ENCODE peak calls at places on chromosomes 4 and X, in five cellular contexts. P is pancreas; B is CD8-positive, alpha-beta memory T cell; M is PC-9; A is lung. J is an unnamed sample.

GRCh38 chr4:7904942-7905341 is 34.7 kb downstream of the AFAP1 start:
- DNase-seq in P (no peak), B (no peak), M (no peak), A (no peak), J (no peak)

GRCh38 chr4:108166038-108166437 is 2.7 kb downstream of the LEF1 start:
- DNase-seq in P (no peak), B (peak; percentile 40), M (no peak), A (no peak), J (no peak)

GRCh38 chrX:16946361-16946964 is at the start of gene REPS2:
- DNase-seq in P (peak; percentile 94), B (peak; percentile 62), M (peak; percentile 83), A (peak; percentile 85), J (peak; percentile 70)

GRCh38 chr4:116092961-116093360 is 979.5 kb upstream of the NDST4 start:
- DNase-seq in P (no peak), B (no peak), M (no peak), A (no peak), J (no peak)

GRCh38 chrX:24117288-24117687 is 32.2 kb upstream of the ZFX start:
- DNase-seq in P (no peak), B (no peak), M (no peak), A (no peak), J (no peak)

GRCh38 chr4:72489267-72489666 is 79.8 kb downstream of the ADAMTS3 start:
- DNase-seq in P (no peak), B (no peak), M (no peak), A (no peak), J (no peak)

GRCh38 chr4:59570850-59571476 is 1629.2 kb upstream of the ADGRL3 start:
- DNase-seq in P (no peak), B (no peak), M (no peak), A (no peak), J (no peak)

GRCh38 chr4:156545003-156545785 is 426.4 kb downstream of the PDGFC start:
- DNase-seq in P (no peak), B (no peak), M (no peak), A (no peak), J (no peak)

GRCh38 chrX:9765737-9766098 is at the start of gene GPR143:
- DNase-seq in P (peak; percentile 54), B (no peak), M (no peak), A (no peak), J (no peak)

GRCh38 chrX:69616520-69617203 is 749 bp downstream of the EDA start:
- DNase-seq in P (peak; percentile 79), B (no peak), M (no peak), A (no peak), J (peak; percentile 1)

GRCh38 chr4:7155611-7156071 is 36.7 kb upstream of the SORCS2 start:
- DNase-seq in P (peak; percentile 43), B (no peak), M (peak; percentile 25), A (no peak), J (no peak)

GRCh38 chr4:6529021-6529420 is 46.0 kb upstream of the MAN2B2 start:
- DNase-seq in P (no peak), B (no peak), M (no peak), A (no peak), J (no peak)

GRCh38 chr4:68288046-68288740 is 42.7 kb upstream of the TMPRSS11B start:
- DNase-seq in P (no peak), B (no peak), M (no peak), A (no peak), J (no peak)

GRCh38 chr4:183349673-183350072 is 27.4 kb upstream of the CLDN24 start:
- DNase-seq in P (no peak), B (no peak), M (no peak), A (no peak), J (no peak)

GRCh38 chr4:109033993-109034392 is 268.5 kb downstream of the COL25A1 start:
- DNase-seq in P (no peak), B (no peak), M (no peak), A (no peak), J (no peak)

GRCh38 chr4:159685406-159686092 is 582.7 kb downstream of the RAPGEF2 start:
- DNase-seq in P (no peak), B (no peak), M (no peak), A (no peak), J (no peak)

GRCh38 chr4:40292313-40292759 is 42.8 kb upstream of the CHRNA9 start:
- DNase-seq in P (no peak), B (no peak), M (no peak), A (no peak), J (no peak)

GRCh38 chr4:56637791-56638190 is 43.3 kb downstream of the HOPX start:
- DNase-seq in P (no peak), B (no peak), M (no peak), A (no peak), J (no peak)

GRCh38 chr4:76055005-76055404 is 19.1 kb upstream of the CXCL11 start:
- DNase-seq in P (no peak), B (no peak), M (no peak), A (no peak), J (no peak)

DNA sequence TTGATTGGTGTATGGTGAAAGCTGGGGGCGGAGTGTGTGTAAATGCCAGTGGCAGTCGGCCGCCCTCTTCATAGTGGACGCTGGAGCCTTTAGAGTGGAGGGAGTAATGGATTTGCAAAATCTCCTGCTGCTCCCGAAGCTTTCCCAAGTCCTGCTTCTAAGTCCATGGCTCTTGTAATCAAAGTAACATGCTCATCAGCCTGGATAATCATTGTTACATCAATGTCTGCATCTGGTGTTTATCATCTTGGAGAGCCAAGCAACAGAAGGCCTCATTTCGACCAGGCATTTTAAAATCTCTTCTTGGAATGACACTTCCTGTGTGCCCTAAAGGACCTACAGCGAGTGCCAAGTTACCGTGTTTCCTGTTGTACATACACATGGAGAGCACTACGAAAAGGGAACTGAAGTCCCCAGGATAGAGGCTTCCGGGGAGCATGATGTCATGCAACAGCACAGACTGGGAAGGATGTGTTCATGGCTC is 32.2 kb downstream of the UNC5C start:
- DNase-seq in P (no peak), B (no peak), M (no peak), A (no peak), J (no peak)
- H3K27ac ChIP-seq in P (no peak overlapping the region), B (no peak overlapping the region), M (no peak overlapping the region), A (no peak overlapping the region), J (no peak overlapping the region)

DNA sequence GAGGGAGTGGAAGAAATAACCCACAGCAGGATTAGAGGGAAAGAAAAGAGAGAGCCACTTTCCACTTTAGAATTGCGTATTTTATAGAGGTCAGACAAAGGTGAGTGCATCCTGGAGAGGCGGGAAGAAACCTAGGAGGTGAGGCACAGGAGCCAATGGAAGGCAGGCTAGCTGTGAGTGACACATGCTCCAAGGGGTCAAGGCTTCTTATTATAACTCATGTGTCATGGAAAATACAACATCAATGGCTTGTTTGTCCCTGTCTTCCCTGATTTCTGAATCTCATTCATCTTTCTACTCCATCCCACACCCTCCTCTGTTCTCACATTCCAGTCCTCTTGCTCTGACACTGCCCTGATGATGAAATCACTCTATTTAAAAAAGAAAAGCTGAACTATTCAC is 14.4 kb downstream of the ANXA3 start:
- DNase-seq in P (no peak), B (no peak), M (peak; percentile 42), A (no peak), J (no peak)
- H3K4me1 ChIP-seq in P (peaks cover 16% of the 10 kb centered on the region), B (no peaks in the 10 kb centered on the region), M (peaks cover 91% of the 10 kb centered on the region), A (peaks cover 12% of the 10 kb centered on the region), J (no peaks in the 10 kb centered on the region)

GRCh38 chrX:7218321-7219152 is 70.6 kb upstream of the PUDP start:
- DNase-seq in P (no peak), B (no peak), M (no peak), A (no peak), J (no peak)
- H3K27ac ChIP-seq in P (no peak overlapping the region), B (no peak overlapping the region), M (peak overlapping the region; percentile 98), A (no peak overlapping the region), J (no peak overlapping the region)

GRCh38 chrX:19744231-19744630 is 143.2 kb downstream of the SH3KBP1 start:
- DNase-seq in P (no peak), B (no peak), M (no peak), A (no peak), J (no peak)

GRCh38 chrX:19740744-19741143 is 146.7 kb downstream of the SH3KBP1 start:
- DNase-seq in P (no peak), B (no peak), M (no peak), A (peak; percentile 36), J (no peak)

GRCh38 chrX:19746919-19747671 is 140.3 kb downstream of the SH3KBP1 start:
- DNase-seq in P (no peak), B (no peak), M (no peak), A (no peak), J (no peak)

GRCh38 chrX:19739683-19740082 is 147.7 kb downstream of the SH3KBP1 start:
- DNase-seq in P (no peak), B (peak; percentile 32), M (peak; percentile 61), A (peak; percentile 41), J (no peak)

DNA sequence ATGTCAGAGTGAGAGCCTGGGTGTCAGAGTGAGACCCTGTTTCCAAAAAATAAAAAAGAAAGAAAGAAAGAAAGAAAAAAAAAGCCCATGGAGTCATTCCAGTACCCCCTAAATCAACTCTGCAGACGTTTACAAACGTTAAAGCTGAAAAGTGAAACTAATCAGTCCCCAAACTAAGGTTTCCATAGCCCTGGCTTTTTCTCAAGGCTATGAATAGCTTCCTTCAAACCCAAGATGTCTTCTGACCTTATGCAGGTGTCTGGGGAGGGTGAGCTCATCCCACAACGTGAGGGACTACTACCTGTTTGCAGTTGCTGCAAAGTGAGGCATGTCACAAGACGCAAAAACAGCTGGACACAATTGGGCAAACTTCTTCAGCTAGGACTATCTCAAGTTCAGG is 144.0 kb downstream of the SH3KBP1 start:
- DNase-seq in P (no peak), B (no peak), M (no peak), A (no peak), J (no peak)
- H3K4me1 ChIP-seq in P (no peaks in the 10 kb centered on the region), B (peaks cover 89% of the 10 kb centered on the region), M (peaks cover 9% of the 10 kb centered on the region), A (peaks cover 13% of the 10 kb centered on the region), J (peaks cover 75% of the 10 kb centered on the region)

GRCh38 chr4:24262616-24263015 is 321.7 kb downstream of the DHX15 start:
- DNase-seq in P (no peak), B (no peak), M (no peak), A (no peak), J (no peak)
- H3K27ac ChIP-seq in P (no peak overlapping the region), B (no peak overlapping the region), M (no peak overlapping the region), A (no peak overlapping the region), J (no peak overlapping the region)